ENCODE peak calls at places on chromosome 18, in four cellular contexts. One of them, this sample, is unnamed.

GRCh38 chr18:44651918-44652317 is 28.8 kb upstream of the SETBP1 start:
- DNase-seq in posterior cingulate gyrus: no peak
- DNase-seq in stimulated activated CD8-positive, alpha-beta memory T cell treated with anti-CD3 and anti-CD28 coated beads, Interleukin-4, amount 100 ng/mL, for 4 hours: no peak
- DNase-seq in NCI-H1092 treated with DMSO at 0.1 percent for 48 hours: no peak
- DNase-seq in this sample: no peak

GRCh38 chr18:11246466-11246865 is 97.1 kb upstream of the PIEZO2 start:
- DNase-seq in stimulated activated CD8-positive, alpha-beta memory T cell treated with anti-CD3 and anti-CD28 coated beads, Interleukin-4, amount 100 ng/mL, for 4 hours: no peak
- DNase-seq in posterior cingulate gyrus: no peak
- DNase-seq in NCI-H1092 treated with DMSO at 0.1 percent for 48 hours: no peak
- DNase-seq in this sample: no peak

GRCh38 chr18:5456577-5457466 is 87.0 kb downstream of the EPB41L3 start:
- DNase-seq in stimulated activated CD8-positive, alpha-beta memory T cell treated with anti-CD3 and anti-CD28 coated beads, Interleukin-4, amount 100 ng/mL, for 4 hours: no peak
- DNase-seq in NCI-H1092 treated with DMSO at 0.1 percent for 48 hours: no peak
- DNase-seq in posterior cingulate gyrus: peak
- DNase-seq in this sample: no peak

GRCh38 chr18:58671941-58672565 is 788 bp downstream of the MALT1 start:
- DNase-seq in posterior cingulate gyrus: peak
- DNase-seq in stimulated activated CD8-positive, alpha-beta memory T cell treated with anti-CD3 and anti-CD28 coated beads, Interleukin-4, amount 100 ng/mL, for 4 hours: no peak
- DNase-seq in NCI-H1092 treated with DMSO at 0.1 percent for 48 hours: no peak
- DNase-seq in this sample: no peak

GRCh38 chr18:2662990-2663389 is 7.5 kb downstream of the SMCHD1 start:
- DNase-seq in NCI-H1092 treated with DMSO at 0.1 percent for 48 hours: no peak
- DNase-seq in posterior cingulate gyrus: no peak
- DNase-seq in stimulated activated CD8-positive, alpha-beta memory T cell treated with anti-CD3 and anti-CD28 coated beads, Interleukin-4, amount 100 ng/mL, for 4 hours: no peak
- DNase-seq in this sample: no peak

GRCh38 chr18:24790347-24790746 is 329.9 kb downstream of the HRH4 start:
- DNase-seq in stimulated activated CD8-positive, alpha-beta memory T cell treated with anti-CD3 and anti-CD28 coated beads, Interleukin-4, amount 100 ng/mL, for 4 hours: no peak
- DNase-seq in NCI-H1092 treated with DMSO at 0.1 percent for 48 hours: no peak
- DNase-seq in posterior cingulate gyrus: no peak
- DNase-seq in this sample: no peak

GRCh38 chr18:41906528-41907256 is 48.3 kb upstream of the PIK3C3 start:
- DNase-seq in NCI-H1092 treated with DMSO at 0.1 percent for 48 hours: peak
- DNase-seq in stimulated activated CD8-positive, alpha-beta memory T cell treated with anti-CD3 and anti-CD28 coated beads, Interleukin-4, amount 100 ng/mL, for 4 hours: no peak
- DNase-seq in posterior cingulate gyrus: no peak
- DNase-seq in this sample: peak

GRCh38 chr18:21074336-21075323 is 37.0 kb downstream of the ROCK1 start:
- DNase-seq in posterior cingulate gyrus: no peak
- DNase-seq in NCI-H1092 treated with DMSO at 0.1 percent for 48 hours: no peak
- DNase-seq in stimulated activated CD8-positive, alpha-beta memory T cell treated with anti-CD3 and anti-CD28 coated beads, Interleukin-4, amount 100 ng/mL, for 4 hours: no peak
- DNase-seq in this sample: no peak

GRCh38 chr18:28138816-28139215 is 38.1 kb downstream of the CDH2 start:
- DNase-seq in NCI-H1092 treated with DMSO at 0.1 percent for 48 hours: no peak
- DNase-seq in stimulated activated CD8-positive, alpha-beta memory T cell treated with anti-CD3 and anti-CD28 coated beads, Interleukin-4, amount 100 ng/mL, for 4 hours: no peak
- DNase-seq in posterior cingulate gyrus: no peak
- DNase-seq in this sample: no peak

GRCh38 chr18:70457223-70457622 is 168.4 kb downstream of the SOCS6 start:
- DNase-seq in NCI-H1092 treated with DMSO at 0.1 percent for 48 hours: no peak
- DNase-seq in stimulated activated CD8-positive, alpha-beta memory T cell treated with anti-CD3 and anti-CD28 coated beads, Interleukin-4, amount 100 ng/mL, for 4 hours: no peak
- DNase-seq in posterior cingulate gyrus: no peak
- DNase-seq in this sample: no peak

GRCh38 chr18:36942264-36942663 is 113.3 kb downstream of the KIAA1328 start:
- DNase-seq in posterior cingulate gyrus: no peak
- DNase-seq in stimulated activated CD8-positive, alpha-beta memory T cell treated with anti-CD3 and anti-CD28 coated beads, Interleukin-4, amount 100 ng/mL, for 4 hours: no peak
- DNase-seq in NCI-H1092 treated with DMSO at 0.1 percent for 48 hours: no peak
- DNase-seq in this sample: no peak

GRCh38 chr18:370753-371615 is 103.1 kb upstream of the THOC1 start:
- DNase-seq in NCI-H1092 treated with DMSO at 0.1 percent for 48 hours: no peak
- DNase-seq in stimulated activated CD8-positive, alpha-beta memory T cell treated with anti-CD3 and anti-CD28 coated beads, Interleukin-4, amount 100 ng/mL, for 4 hours: no peak
- DNase-seq in posterior cingulate gyrus: no peak
- DNase-seq in this sample: no peak

GRCh38 chr18:54351186-54351585 is 6.5 kb downstream of the STARD6 start:
- DNase-seq in posterior cingulate gyrus: no peak
- DNase-seq in stimulated activated CD8-positive, alpha-beta memory T cell treated with anti-CD3 and anti-CD28 coated beads, Interleukin-4, amount 100 ng/mL, for 4 hours: no peak
- DNase-seq in NCI-H1092 treated with DMSO at 0.1 percent for 48 hours: no peak
- DNase-seq in this sample: no peak

GRCh38 chr18:48613589-48613988 is 74.8 kb downstream of the CTIF start:
- DNase-seq in NCI-H1092 treated with DMSO at 0.1 percent for 48 hours: no peak
- DNase-seq in stimulated activated CD8-positive, alpha-beta memory T cell treated with anti-CD3 and anti-CD28 coated beads, Interleukin-4, amount 100 ng/mL, for 4 hours: no peak
- DNase-seq in posterior cingulate gyrus: peak
- DNase-seq in this sample: no peak

GRCh38 chr18:5197032-5197434 is at the start of gene AKAIN1:
- DNase-seq in NCI-H1092 treated with DMSO at 0.1 percent for 48 hours: no peak
- DNase-seq in stimulated activated CD8-positive, alpha-beta memory T cell treated with anti-CD3 and anti-CD28 coated beads, Interleukin-4, amount 100 ng/mL, for 4 hours: no peak
- DNase-seq in posterior cingulate gyrus: peak
- DNase-seq in this sample: no peak

GRCh38 chr18:23134780-23135678 is at the start of gene CABLES1:
- DNase-seq in NCI-H1092 treated with DMSO at 0.1 percent for 48 hours: peak
- DNase-seq in posterior cingulate gyrus: peak
- DNase-seq in stimulated activated CD8-positive, alpha-beta memory T cell treated with anti-CD3 and anti-CD28 coated beads, Interleukin-4, amount 100 ng/mL, for 4 hours: no peak
- DNase-seq in this sample: peak

GRCh38 chr18:67104700-67105284 is 411.7 kb downstream of the DSEL start:
- DNase-seq in stimulated activated CD8-positive, alpha-beta memory T cell treated with anti-CD3 and anti-CD28 coated beads, Interleukin-4, amount 100 ng/mL, for 4 hours: no peak
- DNase-seq in NCI-H1092 treated with DMSO at 0.1 percent for 48 hours: peak
- DNase-seq in posterior cingulate gyrus: peak
- DNase-seq in this sample: no peak

GRCh38 chr18:25350561-25351201 is 1.3 kb downstream of the ZNF521 start:
- DNase-seq in posterior cingulate gyrus: peak
- DNase-seq in NCI-H1092 treated with DMSO at 0.1 percent for 48 hours: no peak
- DNase-seq in stimulated activated CD8-positive, alpha-beta memory T cell treated with anti-CD3 and anti-CD28 coated beads, Interleukin-4, amount 100 ng/mL, for 4 hours: no peak
- DNase-seq in this sample: no peak

GRCh38 chr18:11251891-11252270 is 102.5 kb upstream of the PIEZO2 start:
- DNase-seq in NCI-H1092 treated with DMSO at 0.1 percent for 48 hours: no peak
- DNase-seq in posterior cingulate gyrus: no peak
- DNase-seq in stimulated activated CD8-positive, alpha-beta memory T cell treated with anti-CD3 and anti-CD28 coated beads, Interleukin-4, amount 100 ng/mL, for 4 hours: no peak
- DNase-seq in this sample: no peak

GRCh38 chr18:71597219-71597618 is 946.9 kb downstream of the CBLN2 start:
- DNase-seq in posterior cingulate gyrus: no peak
- DNase-seq in stimulated activated CD8-positive, alpha-beta memory T cell treated with anti-CD3 and anti-CD28 coated beads, Interleukin-4, amount 100 ng/mL, for 4 hours: no peak
- DNase-seq in NCI-H1092 treated with DMSO at 0.1 percent for 48 hours: no peak
- DNase-seq in this sample: no peak

GRCh38 chr18:59048378-59048777 is 91.3 kb upstream of the SEC11C start:
- DNase-seq in posterior cingulate gyrus: no peak
- DNase-seq in NCI-H1092 treated with DMSO at 0.1 percent for 48 hours: no peak
- DNase-seq in stimulated activated CD8-positive, alpha-beta memory T cell treated with anti-CD3 and anti-CD28 coated beads, Interleukin-4, amount 100 ng/mL, for 4 hours: no peak
- DNase-seq in this sample: no peak

GRCh38 chr18:49813321-49814146 is at the start of gene ACAA2:
- DNase-seq in posterior cingulate gyrus: peak
- DNase-seq in NCI-H1092 treated with DMSO at 0.1 percent for 48 hours: peak
- DNase-seq in stimulated activated CD8-positive, alpha-beta memory T cell treated with anti-CD3 and anti-CD28 coated beads, Interleukin-4, amount 100 ng/mL, for 4 hours: peak
- DNase-seq in this sample: peak